ENCODE peak calls at places on chromosomes 11 and 22, in four cellular contexts. Q is tibial nerve; N is CD8-positive, alpha-beta memory T cell; J is cardiac muscle cell. P is an unnamed sample. For H3K4me1, the result is how much of the 10 kb centered on the place peaks cover.

GRCh38 chr11:29119116-29119515 is 897.7 kb downstream of the KCNA4 start:
- DNase-seq in Q (no peak), N (no peak), J (no peak), P (no peak)

GRCh38 chr11:2549876-2550605 is 105.2 kb downstream of the KCNQ1 start:
- DNase-seq in Q (no peak), N (peak), J (no peak), P (peak)

GRCh38 chr22:30234786-30235470 is 11.6 kb downstream of the LIF start:
- DNase-seq in Q (no peak), N (no peak), J (no peak), P (no peak)

GRCh38 chr11:36328956-36329673 is 33.0 kb downstream of the PRR5L start:
- DNase-seq in Q (no peak), N (no peak), J (no peak), P (no peak)

GRCh38 chr11:115170133-115170815 is 333.9 kb downstream of the CADM1 start:
- DNase-seq in Q (no peak), N (peak), J (peak), P (no peak)

GRCh38 chr11:41935795-41936194 is 476.3 kb upstream of the LRRC4C start:
- DNase-seq in Q (no peak), N (no peak), J (no peak), P (no peak)

GRCh38 chr22:38258895-38259294 is 13.9 kb downstream of the TMEM184B start:
- DNase-seq in Q (no peak), N (no peak), J (no peak), P (peak)

GRCh38 chr11:87971354-87971753 is 203.9 kb downstream of the RAB38 start:
- DNase-seq in Q (no peak), N (no peak), J (no peak), P (no peak)

GRCh38 chr11:65314501-65315203 is at the start of gene CDC42EP2:
- DNase-seq in Q (peak), N (peak), J (peak), P (peak)

GRCh38 chr11:46615756-46616155 is 1.3 kb downstream of the HARBI1 start:
- DNase-seq in Q (no peak), N (no peak), J (no peak), P (no peak)

GRCh38 chr11:40328890-40329617 is 1130.4 kb downstream of the LRRC4C start:
- DNase-seq in Q (no peak), N (no peak), J (no peak), P (peak)

GRCh38 chr11:10605941-10606381 is 37.5 kb upstream of the LYVE1 start:
- DNase-seq in Q (no peak), N (no peak), J (peak), P (peak)

GRCh38 chr11:63993100-63993499 is 6.9 kb downstream of the OTUB1 start:
- DNase-seq in Q (no peak), N (no peak), J (no peak), P (no peak)

GRCh38 chr11:72015511-72016061 is 16.9 kb downstream of the IL18BP start:
- DNase-seq in Q (no peak), N (no peak), J (peak), P (no peak)

GRCh38 chr11:102967497-102967896 is 12.0 kb upstream of the MMP13 start:
- DNase-seq in Q (no peak), N (no peak), J (no peak), P (no peak)

GRCh38 chr11:8597182-8597581 is 3.2 kb upstream of the STK33 start:
- DNase-seq in Q (no peak), N (no peak), J (no peak), P (no peak)

GRCh38 chr11:90120191-90120590 is 14.3 kb upstream of the NAALAD2 start:
- DNase-seq in Q (no peak), N (no peak), J (no peak), P (no peak)

GRCh38 chr11:82403640-82404305 is 329.9 kb downstream of the FAM181B start:
- DNase-seq in Q (no peak), N (no peak), J (no peak), P (no peak)

GRCh38 chr11:93662177-93662575 is 694 bp downstream of the CEP295 start:
- DNase-seq in Q (no peak), N (no peak), J (no peak), P (no peak)

GRCh38 chr11:125464266-125464662 is 31.8 kb downstream of the FEZ1 start:
- DNase-seq in Q (no peak), N (no peak), J (no peak), P (no peak)

GRCh38 chr11:34650528-34650927 is 29.6 kb downstream of the EHF start:
- DNase-seq in Q (no peak), N (peak), J (no peak), P (no peak)

GRCh38 chr11:86726118-86726748 is 53.8 kb upstream of the ME3 start:
- DNase-seq in Q (no peak), N (no peak), J (no peak), P (no peak)

GRCh38 chr22:45262195-45262930 is 21.7 kb upstream of the KIAA0930 start:
- DNase-seq in Q (no peak), N (no peak), J (no peak), P (no peak)

GRCh38 chr11:11970556-11970955 is 37.9 kb downstream of the DKK3 start:
- DNase-seq in Q (no peak), N (no peak), J (no peak), P (no peak)
- H3K4me1 ChIP-seq in Q (under half), N (under half), J (under half), P (under half)

GRCh38 chr11:129145276-129145675 is 46.8 kb downstream of the ARHGAP32 start:
- DNase-seq in Q (no peak), N (no peak), J (no peak), P (no peak)
- H3K4me1 ChIP-seq in Q (under half), N (under half), J (under half), P (under half)

GRCh38 chr11:119342023-119342300 is 1.3 kb upstream of the C1QTNF5 start:
- DNase-seq in Q (no peak), N (no peak), J (no peak), P (no peak)
- H3K4me1 ChIP-seq in Q (under half), N (under half), J (under half), P (under half)

GRCh38 chr11:44628730-44629361 is 63.4 kb downstream of the CD82 start:
- DNase-seq in Q (no peak), N (peak), J (no peak), P (peak)
- H3K4me1 ChIP-seq in Q (under half), N (under half), J (under half), P (half or more)

GRCh38 chr11:7576671-7577225 is 62.9 kb downstream of the PPFIBP2 start:
- DNase-seq in Q (no peak), N (no peak), J (peak), P (peak)

GRCh38 chr11:7577883-7578242 is 64.1 kb downstream of the PPFIBP2 start:
- DNase-seq in Q (no peak), N (no peak), J (no peak), P (no peak)

GRCh38 chr11:7578276-7578955 is 64.6 kb downstream of the PPFIBP2 start:
- DNase-seq in Q (no peak), N (no peak), J (no peak), P (no peak)

GRCh38 chr11:7575841-7576451 is 62.1 kb downstream of the PPFIBP2 start:
- DNase-seq in Q (no peak), N (no peak), J (no peak), P (no peak)

DNA sequence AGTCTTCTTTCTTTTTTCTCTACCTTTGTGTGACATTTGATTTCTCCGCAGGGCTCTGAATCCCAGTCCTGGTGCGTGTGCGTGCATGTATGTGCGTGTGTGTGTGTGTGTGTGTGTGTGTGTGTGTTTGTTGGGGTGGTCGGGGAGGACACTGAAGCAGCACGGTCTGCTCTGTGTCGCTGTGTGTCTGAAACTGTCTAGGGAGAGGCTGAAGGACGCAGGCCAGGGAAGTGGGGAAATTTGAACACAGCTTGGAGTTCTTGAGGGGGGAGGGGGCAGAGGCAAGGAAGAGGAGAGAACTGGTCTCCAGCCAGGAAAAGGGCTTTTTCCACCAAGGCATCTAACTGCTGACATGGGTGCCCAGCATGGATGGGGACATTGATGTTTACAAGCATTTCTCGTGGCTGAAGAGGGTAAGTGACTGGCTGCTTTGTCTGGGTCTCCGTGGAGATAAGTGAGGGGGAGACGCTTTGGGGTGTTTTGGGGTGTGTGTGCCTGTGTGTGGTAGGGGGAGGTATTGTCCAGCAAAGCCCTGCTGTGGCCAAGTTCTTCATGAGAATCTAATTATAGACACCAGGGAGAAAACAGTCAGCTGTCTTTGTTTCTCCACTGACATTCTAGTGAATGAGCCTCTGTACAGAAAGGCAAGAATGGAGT is 63.6 kb downstream of the PPFIBP2 start:
- DNase-seq in Q (peak), N (no peak), J (no peak), P (peak)
- H3K4me1 ChIP-seq in Q (half or more), N (under half), J (under half), P (under half)

GRCh38 chr11:96256213-96256580 is 86.8 kb downstream of the MAML2 start:
- DNase-seq in Q (no peak), N (no peak), J (no peak), P (no peak)

GRCh38 chr11:96257036-96257435 is 86.0 kb downstream of the MAML2 start:
- DNase-seq in Q (no peak), N (no peak), J (no peak), P (no peak)

GRCh38 chr11:96256604-96257003 is 86.4 kb downstream of the MAML2 start:
- DNase-seq in Q (no peak), N (no peak), J (no peak), P (no peak)

GRCh38 chr11:96254087-96254486 is 88.9 kb downstream of the MAML2 start:
- DNase-seq in Q (no peak), N (peak), J (peak), P (no peak)

DNA sequence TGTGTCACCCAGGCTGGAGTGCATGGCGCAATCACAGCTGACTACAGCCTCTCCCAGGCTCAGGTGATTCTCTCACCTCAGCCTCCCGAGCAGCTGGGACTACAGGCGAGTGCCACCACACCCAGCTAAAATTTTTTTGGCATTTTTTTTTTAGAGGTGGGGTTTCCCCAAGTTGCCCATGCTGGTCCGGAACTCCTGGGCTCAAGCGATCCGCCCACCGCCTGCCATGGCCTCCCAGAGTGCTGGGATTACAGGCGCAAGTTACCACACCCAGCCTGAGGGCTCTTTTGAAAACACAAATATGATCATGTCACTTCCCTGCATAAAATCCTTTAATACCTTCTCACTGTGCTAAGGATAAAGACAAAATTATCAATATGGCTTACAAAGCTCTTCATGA is 88.1 kb downstream of the MAML2 start:
- DNase-seq in Q (no peak), N (no peak), J (no peak), P (no peak)
- H3K4me1 ChIP-seq in Q (half or more), N (half or more), J (under half), P (under half)